ENCODE peak calls at places on chromosomes 3 and 15, in seven cellular contexts. K is neuronal stem cell, J is H9, G is IMR-90, A is H1, X is mesenchymal stem cell, U is trophoblast cell. P is an unnamed sample.

GRCh38 chr15:77630956-77631789 is 1.5 kb downstream of the LINGO1 start:
- DNase-seq in J (peak; percentile 72), X (no peak), K (peak; percentile 51), U (no peak), G (no peak), A (peak; percentile 79), P (peak; percentile 41)

GRCh38 chr3:50817756-50818518 is 143.2 kb downstream of the DOCK3 start:
- DNase-seq in X (no peak), A (no peak), K (no peak), G (no peak), J (peak; percentile 52), U (peak; percentile 49), P (peak; percentile 60)

GRCh38 chr15:48393650-48394049 is 62.4 kb downstream of the DUT start:
- DNase-seq in A (no peak), U (no peak), X (no peak), K (no peak), G (peak; percentile 80), J (no peak), P (no peak)

GRCh38 chr3:11445883-11446282 is 173.7 kb downstream of the ATG7 start:
- DNase-seq in K (no peak), A (no peak), U (no peak), X (no peak), G (peak; percentile 37), J (no peak), P (no peak)

GRCh38 chr3:78660958-78661357 is 1106.8 kb downstream of the ROBO1 start:
- DNase-seq in X (no peak), J (no peak), A (no peak), G (no peak), K (no peak), U (no peak), P (no peak)

GRCh38 chr3:155088705-155089380 is 8.7 kb downstream of the MME start:
- DNase-seq in X (no peak), K (no peak), J (no peak), A (no peak), G (peak; percentile 78), U (no peak), P (no peak)

GRCh38 chr3:172666873-172667694 is 43.8 kb downstream of the NCEH1 start:
- DNase-seq in A (peak; percentile 89), J (peak; percentile 76), X (peak; percentile 87), G (peak; percentile 83), K (peak; percentile 75), U (peak; percentile 92), P (peak; percentile 93)

GRCh38 chr15:81386947-81387346 is 12.9 kb upstream of the TMC3 start:
- DNase-seq in J (no peak), X (peak; percentile 80), G (peak; percentile 64), U (no peak), A (no peak), K (no peak), P (no peak)

GRCh38 chr15:48679952-48680351 is 34.4 kb upstream of the FBN1 start:
- DNase-seq in G (peak; percentile 31), U (peak; percentile 77), K (no peak), J (no peak), X (no peak), A (no peak), P (no peak)

GRCh38 chr3:197103766-197104165 is 74.1 kb upstream of the MELTF start:
- DNase-seq in K (no peak), J (no peak), X (peak; percentile 22), G (peak; percentile 51), U (no peak), A (no peak), P (no peak)

GRCh38 chr3:190548031-190548656 is 34.3 kb downstream of the IL1RAP start:
- DNase-seq in X (no peak), K (no peak), J (no peak), A (no peak), G (no peak), U (no peak), P (no peak)

GRCh38 chr3:43995929-43996378 is 245.7 kb upstream of the TOPAZ1 start:
- DNase-seq in U (no peak), A (peak; percentile 81), G (no peak), K (no peak), X (no peak), J (peak; percentile 51), P (no peak)

GRCh38 chr15:93479679-93480078 is 390.7 kb upstream of the RGMA start:
- DNase-seq in J (no peak), G (no peak), U (no peak), A (no peak), K (no peak), X (no peak), P (no peak)

GRCh38 chr15:64013179-64014043 is 32.9 kb downstream of the DAPK2 start:
- DNase-seq in U (peak; percentile 61), X (peak; percentile 19), J (no peak), K (no peak), G (no peak), A (no peak), P (no peak)

GRCh38 chr3:139394116-139394515 is 4.7 kb upstream of the COPB2 start:
- DNase-seq in X (peak; percentile 72), J (no peak), U (no peak), A (no peak), K (no peak), G (peak; percentile 4), P (no peak)

GRCh38 chr3:72916249-72916648 is 28.4 kb downstream of the GXYLT2 start:
- DNase-seq in J (no peak), A (no peak), U (no peak), K (no peak), X (no peak), G (no peak), P (no peak)

GRCh38 chr3:63096248-63097058 is 181.7 kb upstream of the SYNPR start:
- DNase-seq in U (no peak), G (no peak), K (no peak), X (no peak), A (peak; percentile 54), J (peak; percentile 55), P (peak; percentile 24)

GRCh38 chr3:193830791-193831191 is 237.8 kb downstream of the OPA1 start:
- DNase-seq in U (no peak), A (no peak), K (no peak), G (no peak), X (no peak), J (no peak), P (no peak)

GRCh38 chr3:98587654-98588532 is 5.5 kb downstream of the CPOX start:
- DNase-seq in X (no peak), G (peak; percentile 29), K (no peak), J (no peak), A (no peak), U (no peak), P (no peak)

GRCh38 chr3:194489736-194490612 is 3.2 kb upstream of the ATP13A3 start:
- DNase-seq in A (no peak), U (peak; percentile 27), J (no peak), G (peak; percentile 62), K (no peak), X (peak; percentile 60), P (no peak)

DNA sequence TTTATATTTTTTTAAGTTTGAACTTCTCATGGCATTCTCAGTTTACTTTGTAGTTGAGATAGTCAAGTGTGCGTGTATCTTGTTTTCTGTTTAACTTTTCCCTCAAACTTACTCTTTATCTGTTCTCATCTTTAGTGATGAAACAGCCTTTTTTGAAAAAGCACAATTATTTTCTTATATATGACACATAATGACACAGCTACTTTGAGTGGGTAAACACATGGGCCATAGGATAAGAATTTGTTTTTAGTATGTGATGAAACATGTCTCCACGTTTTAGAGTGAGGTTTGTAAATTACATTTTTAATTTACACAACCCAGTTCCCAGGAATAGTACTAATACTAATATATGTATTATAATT is 3.2 kb downstream of the DIPK2A start:
- DNase-seq in G (peak; percentile 57), A (no peak), U (no peak), X (peak; percentile 43), J (no peak), K (no peak), P (no peak)
- H3K9ac ChIP-seq in G (no peak overlapping the region), A (no peak overlapping the region), U (no peak overlapping the region), X (peak overlapping the region; percentile 95), J (no peak overlapping the region), K (no peak overlapping the region), P (peak overlapping the region; percentile 25)

DNA sequence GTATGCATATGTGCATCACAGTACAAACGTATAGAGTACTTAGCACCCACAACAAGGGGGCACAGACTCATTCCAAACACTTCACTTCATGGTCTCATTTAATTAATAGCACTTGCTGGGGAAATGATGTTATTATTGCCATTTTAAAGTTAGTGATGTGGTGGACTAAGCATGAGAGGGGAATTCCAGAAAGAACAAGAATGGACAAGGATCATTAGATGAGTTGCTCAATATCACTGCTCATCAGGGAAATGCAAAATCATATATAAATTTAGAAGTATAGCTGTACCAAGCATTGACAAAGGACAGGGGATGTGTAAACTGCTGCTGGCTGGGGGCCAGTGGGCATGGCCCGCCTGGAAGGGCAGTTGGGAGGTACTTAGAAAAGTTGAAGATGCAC is 14.7 kb downstream of the PRR20G start:
- DNase-seq in X (no peak), A (no peak), U (no peak), G (no peak), K (no peak), J (no peak), P (no peak)
- H2BK5ac ChIP-seq in X (no peak overlapping the region), A (no peak overlapping the region), U (no peak overlapping the region), G (no peak overlapping the region), K (no peak overlapping the region), J (no peak overlapping the region), P (no peak overlapping the region)

DNA sequence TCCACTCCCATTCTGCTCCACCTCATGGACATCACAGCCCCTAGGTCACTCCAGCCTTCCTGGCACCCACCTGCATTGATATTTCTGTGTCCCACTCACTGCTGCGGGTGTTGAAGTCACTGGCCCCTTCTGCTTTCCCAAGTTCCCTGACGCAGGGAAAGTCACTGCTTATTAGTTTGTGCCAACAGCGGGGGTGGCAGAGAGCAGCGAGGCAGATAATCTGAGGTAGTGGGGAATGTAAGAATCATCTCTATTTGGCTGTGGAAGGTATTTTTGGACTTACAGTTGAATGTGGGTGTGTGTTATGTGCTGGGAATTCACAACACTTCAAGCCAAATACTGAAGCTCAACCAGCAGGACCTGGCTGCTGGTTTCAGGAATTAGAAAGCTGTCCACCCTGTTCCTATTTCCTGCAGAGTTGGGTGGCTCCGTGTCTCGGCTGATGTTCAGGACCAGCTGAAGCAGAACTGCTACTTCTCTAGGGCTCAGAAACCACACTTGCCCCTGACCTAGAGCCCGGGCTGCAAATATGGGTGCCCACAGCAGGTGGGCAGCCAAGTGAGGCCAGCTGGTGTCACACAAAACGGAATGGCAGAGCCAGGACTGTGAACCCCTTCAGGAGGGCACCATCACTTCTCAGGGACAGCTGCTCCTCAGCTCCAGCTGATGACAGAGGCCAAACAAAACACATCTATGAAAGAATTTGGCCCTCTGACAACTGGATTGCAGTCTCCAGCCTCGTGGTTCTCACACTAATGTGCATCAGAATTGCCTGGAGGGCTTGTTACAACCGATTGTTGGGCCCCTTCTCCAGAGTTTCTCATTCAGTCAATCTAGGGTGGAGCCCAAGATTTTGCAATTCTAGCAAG is 57.7 kb downstream of the SEMA5B start:
- DNase-seq in U (peak; percentile 76), A (no peak), J (no peak), X (no peak), K (no peak), G (peak; percentile 50), P (no peak)
- H3K9ac ChIP-seq in U (no peak overlapping the region), A (no peak overlapping the region), J (no peak overlapping the region), X (no peak overlapping the region), K (no peak overlapping the region), G (no peak overlapping the region), P (no peak overlapping the region)

DNA sequence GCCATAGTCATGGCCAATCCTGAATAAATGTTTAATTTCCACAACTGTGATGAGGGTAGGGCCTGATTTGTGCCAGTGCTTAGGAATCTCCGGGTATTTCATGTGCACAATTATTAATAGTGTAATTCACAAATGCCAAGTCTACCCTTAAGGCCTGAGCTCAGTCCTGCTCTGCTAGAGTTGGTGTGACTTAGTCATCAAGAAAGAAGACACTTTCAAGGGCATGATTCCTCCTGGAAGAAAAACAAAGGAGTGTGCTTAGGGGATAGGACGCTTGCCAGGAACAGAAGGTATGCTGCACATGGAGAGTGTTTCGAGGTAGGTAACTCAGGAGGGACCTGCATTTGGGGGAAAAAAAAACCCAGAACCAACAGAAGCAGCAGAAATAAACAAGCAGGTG is 1089.9 kb downstream of the FHIT start:
- DNase-seq in J (no peak), U (no peak), X (no peak), K (no peak), G (no peak), A (no peak), P (no peak)
- H2BK5ac ChIP-seq in J (no peak overlapping the region), U (no peak overlapping the region), X (no peak overlapping the region), K (no peak overlapping the region), G (no peak overlapping the region), A (no peak overlapping the region), P (no peak overlapping the region)

P was measured in mesendoderm.